ENCODE peak calls at places on chromosome 13, in nine cellular contexts. V, W, E, R, P, T, K, D and H are unnamed samples. For H3K36me3 and H4K20me1, the result is how much of the 10 kb centered on the place peaks cover.

GRCh38 chr13:87821512-87821911 is 150.3 kb downstream of the SLITRK5 start:
- DNase-seq in P (no peak), V (no peak), E (no peak), K (no peak), W (no peak), T (peak), D (no peak), R (no peak), H (no peak)

GRCh38 chr13:26719356-26719945 is 41.1 kb downstream of the GPR12 start:
- DNase-seq in K (no peak), E (no peak), R (no peak), V (peak), W (peak), D (no peak), T (no peak), P (peak), H (peak)

GRCh38 chr13:113080901-113081521 is 24.6 kb upstream of the F7 start:
- DNase-seq in R (no peak), V (no peak), E (no peak), W (no peak), P (no peak), T (no peak), D (no peak), K (no peak), H (no peak)

GRCh38 chr13:27605610-27606200 is 14.6 kb downstream of the LNX2 start:
- DNase-seq in W (no peak), V (no peak), R (no peak), T (no peak), D (no peak), K (no peak), P (no peak), E (no peak), H (no peak)

GRCh38 chr13:45162194-45162593 is 38.7 kb downstream of the KCTD4 start:
- DNase-seq in D (peak), K (no peak), R (no peak), T (no peak), W (no peak), E (no peak), P (peak), V (peak), H (no peak)

GRCh38 chr13:24202215-24202614 is 41.7 kb downstream of the SPATA13 start:
- DNase-seq in P (no peak), D (no peak), R (no peak), E (no peak), T (no peak), W (no peak), K (no peak), V (no peak), H (no peak)

GRCh38 chr13:29923554-29924481 is 73.4 kb upstream of the UBL3 start:
- DNase-seq in R (peak), V (peak), W (peak), T (no peak), D (peak), E (peak), K (peak), P (peak), H (peak)

GRCh38 chr13:72293206-72293605 is 426.2 kb upstream of the DACH1 start:
- DNase-seq in K (no peak), R (no peak), D (no peak), P (peak), W (no peak), T (no peak), E (no peak), V (no peak), H (no peak)

GRCh38 chr13:66154981-66155380 is 1075.2 kb downstream of the PCDH9 start:
- DNase-seq in D (no peak), T (no peak), E (no peak), W (no peak), K (no peak), R (no peak), P (no peak), V (no peak), H (peak)

GRCh38 chr13:95834134-95834765 is 157.3 kb downstream of the DNAJC3 start:
- DNase-seq in E (peak), P (peak), V (peak), T (peak), D (peak), W (peak), K (peak), R (peak), H (peak)

GRCh38 chr13:110593430-110594130 is 21.8 kb upstream of the NAXD start:
- DNase-seq in T (peak), R (peak), K (peak), D (peak), E (peak), W (peak), P (peak), V (peak), H (peak)

GRCh38 chr13:45433381-45433790 is 15.2 kb upstream of the SLC25A30 start:
- DNase-seq in E (no peak), T (no peak), K (no peak), V (no peak), D (no peak), W (no peak), R (no peak), P (no peak), H (no peak)

GRCh38 chr13:50783066-50783465 is 60.4 kb downstream of the DLEU7 start:
- DNase-seq in T (no peak), W (no peak), V (no peak), R (no peak), D (no peak), P (no peak), E (no peak), K (no peak), H (no peak)
- TF ChIP-seq EZH2phosphoT487 in T (no peak), W (no peak), V (no peak), R (no peak), D (no peak), P (no peak), E (no peak), K (no peak), H (no peak)

GRCh38 chr13:102677122-102677521 is 17.7 kb downstream of the METTL21C start:
- DNase-seq in E (no peak), V (no peak), R (no peak), D (no peak), T (no peak), W (no peak), K (no peak), P (no peak), H (no peak)
- H3K36me3 ChIP-seq in E (under half), V (under half), R (under half), D (under half), T (under half), W (under half), K (half or more), P (under half), H (half or more)

DNA sequence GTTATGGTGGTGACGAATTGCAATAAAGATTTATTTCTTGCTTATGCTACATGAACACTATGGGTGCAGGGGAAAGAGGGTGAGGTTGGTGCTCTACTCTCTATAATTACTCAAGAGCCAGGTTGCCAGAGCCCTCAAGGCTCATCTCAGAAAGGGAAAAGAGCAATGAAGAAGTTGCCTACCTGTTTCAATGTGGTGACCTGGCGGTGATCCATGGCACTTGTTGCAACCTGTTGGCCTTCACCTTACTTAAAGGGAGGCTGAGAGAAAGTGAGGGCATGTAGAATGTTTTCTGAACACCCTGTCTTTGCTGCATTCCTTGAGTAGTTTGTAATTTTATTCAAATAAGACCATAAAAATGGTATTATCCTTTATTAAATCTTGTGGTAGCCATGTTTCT is 394.4 kb downstream of the GPC6 start:
- DNase-seq in K (no peak), E (no peak), T (no peak), P (no peak), R (no peak), W (no peak), D (no peak), V (no peak), H (no peak)
- H4K20me1 ChIP-seq in K (under half), E (under half), T (under half), P (under half), R (under half), W (under half), D (under half), V (under half), H (under half)

DNA sequence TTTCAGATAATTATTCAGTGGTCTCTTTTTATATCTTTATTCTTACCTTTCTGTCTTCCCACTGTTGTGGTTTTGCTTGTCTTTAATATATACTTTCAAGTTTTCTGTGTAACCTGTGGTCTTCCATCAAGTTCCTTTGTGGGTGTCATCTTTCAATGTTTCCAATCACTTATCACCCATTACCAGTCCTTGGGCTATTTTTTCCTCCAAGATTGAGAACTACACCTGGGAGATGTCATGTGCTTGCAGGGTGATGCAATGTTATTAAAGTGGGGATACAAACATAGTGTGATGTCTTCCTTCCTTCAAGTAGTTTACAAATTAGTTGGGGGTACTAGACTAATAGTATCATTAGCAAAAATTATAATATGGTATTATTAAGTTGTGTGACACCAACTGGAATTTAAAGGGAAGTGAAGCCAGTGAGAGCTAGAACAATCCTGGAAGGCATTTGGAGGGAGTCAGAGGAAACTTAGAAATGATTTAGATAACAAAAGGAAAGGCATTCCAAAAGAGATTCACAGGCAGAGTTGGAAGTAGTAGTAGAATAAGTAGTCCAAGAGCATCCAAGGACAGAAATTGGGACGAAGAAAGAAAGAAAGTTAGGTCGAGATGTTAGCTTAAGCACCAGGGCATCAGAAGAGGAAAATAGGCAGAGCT is 3.4 kb downstream of the FNDC3A start:
- DNase-seq in D (no peak), V (peak), W (peak), P (no peak), E (no peak), T (peak), K (no peak), R (no peak), H (peak)
- TF ChIP-seq EZH2phosphoT487 in D (no peak), V (no peak), W (no peak), P (no peak), E (no peak), T (no peak), K (no peak), R (no peak), H (no peak)

DNA sequence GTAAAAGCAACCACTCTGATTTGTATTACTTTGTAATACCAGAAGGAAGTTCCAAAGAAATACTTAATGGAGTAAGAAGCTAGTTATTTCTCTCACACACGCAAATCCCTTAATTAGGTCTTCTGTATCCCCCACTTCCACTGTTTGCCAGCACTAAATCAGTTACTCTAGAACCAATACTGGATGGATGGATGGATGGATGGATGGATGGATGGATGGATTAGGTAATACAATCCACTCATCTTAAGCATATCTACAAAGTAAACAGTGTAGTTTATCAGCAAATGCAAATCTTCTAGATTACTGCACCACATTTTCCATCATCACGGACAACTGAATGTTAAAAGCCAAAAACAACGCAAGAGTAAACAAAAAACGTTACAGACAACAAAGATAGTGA is 5.2 kb upstream of the EFNB2 start:
- DNase-seq in D (no peak), T (no peak), E (no peak), V (no peak), W (no peak), K (no peak), R (no peak), P (no peak), H (no peak)
- H3K36me3 ChIP-seq in D (under half), T (under half), E (under half), V (under half), W (under half), K (under half), R (under half), P (under half), H (under half)

GRCh38 chr13:97239306-97239705 is 17.2 kb downstream of the MBNL2 start:
- DNase-seq in E (no peak), P (no peak), D (no peak), R (no peak), T (no peak), K (no peak), W (no peak), V (no peak), H (no peak)

GRCh38 chr13:97238432-97238831 is 16.3 kb downstream of the MBNL2 start:
- DNase-seq in R (no peak), T (no peak), W (no peak), P (no peak), D (no peak), E (no peak), V (no peak), K (no peak), H (no peak)

GRCh38 chr13:97239943-97240788 is 18.0 kb downstream of the MBNL2 start:
- DNase-seq in R (no peak), T (no peak), P (no peak), E (no peak), D (peak), V (no peak), K (no peak), W (no peak), H (no peak)

GRCh38 chr13:97237388-97237787 is 15.3 kb downstream of the MBNL2 start:
- DNase-seq in P (no peak), W (no peak), D (no peak), E (no peak), T (no peak), K (no peak), V (no peak), R (no peak), H (no peak)

DNA sequence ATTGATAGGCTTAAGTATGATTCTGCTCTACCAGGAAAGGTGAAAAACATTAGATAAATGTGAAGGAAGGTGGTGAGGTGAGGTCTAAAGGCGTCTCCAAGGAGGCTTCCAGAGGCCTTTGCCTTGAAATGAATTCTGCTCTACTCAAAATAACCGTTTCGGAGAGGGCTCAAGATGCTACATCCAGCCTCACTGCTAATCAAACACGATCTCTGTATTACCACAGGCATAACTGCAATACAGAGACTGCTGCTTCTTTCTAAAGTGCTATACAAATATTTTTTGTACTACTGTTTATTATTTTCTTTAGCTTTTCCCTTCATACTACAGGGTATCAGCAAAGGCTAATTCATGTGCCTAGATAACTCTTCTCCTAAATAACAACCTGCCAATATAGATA is 16.8 kb downstream of the MBNL2 start:
- DNase-seq in P (no peak), D (no peak), W (no peak), V (no peak), T (no peak), R (no peak), E (no peak), K (no peak), H (no peak)
- H4K20me1 ChIP-seq in P (under half), D (under half), W (under half), V (under half), T (under half), R (under half), E (under half), K (under half), H (under half)

GRCh38 chr13:34078334-34078999 is 260.5 kb downstream of the RFC3 start:
- DNase-seq in V (no peak), R (no peak), P (no peak), T (no peak), K (no peak), W (peak), D (no peak), E (no peak), H (peak)

GRCh38 chr13:34076319-34076718 is 258.4 kb downstream of the RFC3 start:
- DNase-seq in W (no peak), D (no peak), P (peak), K (no peak), R (no peak), E (no peak), V (peak), T (no peak), H (no peak)

GRCh38 chr13:34076943-34077703 is 259.2 kb downstream of the RFC3 start:
- DNase-seq in P (peak), V (peak), T (peak), W (peak), D (peak), R (peak), E (peak), K (peak), H (peak)
- TF ChIP-seq EZH2phosphoT487 in P (no peak), V (no peak), T (no peak), W (no peak), D (no peak), R (no peak), E (no peak), K (no peak), H (no peak)

GRCh38 chr13:42221321-42221720 is 50.6 kb upstream of the AKAP11 start:
- DNase-seq in V (no peak), E (no peak), P (no peak), W (peak), K (no peak), T (no peak), D (no peak), R (no peak), H (no peak)

GRCh38 chr13:42219051-42219450 is 52.9 kb upstream of the AKAP11 start:
- DNase-seq in K (no peak), D (no peak), V (no peak), R (no peak), E (no peak), P (no peak), W (no peak), T (no peak), H (no peak)

GRCh38 chr13:42216422-42216735 is 55.6 kb upstream of the AKAP11 start:
- DNase-seq in T (no peak), P (no peak), V (no peak), D (no peak), R (no peak), E (no peak), K (no peak), W (no peak), H (no peak)

GRCh38 chr13:42219870-42220269 is 52.1 kb upstream of the AKAP11 start:
- DNase-seq in T (no peak), V (no peak), D (no peak), E (no peak), W (no peak), P (no peak), K (no peak), R (no peak), H (no peak)

DNA sequence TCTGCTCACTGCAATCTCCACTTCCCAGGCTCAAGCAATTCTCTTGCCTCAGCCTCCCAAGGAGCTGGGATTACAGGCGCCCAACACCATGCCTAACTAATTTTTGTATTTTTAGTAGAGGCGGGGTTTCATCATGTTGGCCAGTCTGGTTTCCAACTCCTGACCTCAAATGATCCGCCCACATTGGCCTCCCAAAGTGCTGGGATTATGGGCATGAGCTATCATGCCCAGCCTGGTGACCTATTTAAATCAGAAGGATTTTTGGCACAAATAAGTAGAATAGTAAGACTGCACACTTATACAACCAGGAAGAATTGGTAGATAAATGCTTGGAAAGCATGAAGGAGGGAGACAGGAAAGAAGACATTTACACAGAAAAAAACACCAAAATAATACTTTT is 53.4 kb upstream of the AKAP11 start:
- DNase-seq in W (no peak), P (no peak), E (no peak), R (no peak), V (peak), K (no peak), D (no peak), T (no peak), H (no peak)
- H3K36me3 ChIP-seq in W (under half), P (under half), E (under half), R (under half), V (under half), K (under half), D (under half), T (under half), H (under half)

GRCh38 chr13:100280681-100281080 is 191.8 kb downstream of the PCCA start:
- DNase-seq in K (no peak), P (no peak), D (no peak), T (no peak), W (no peak), V (peak), E (no peak), R (no peak), H (no peak)
- H4K20me1 ChIP-seq in K (under half), P (under half), D (under half), T (under half), W (under half), V (under half), E (under half), R (under half), H (under half)

GRCh38 chr13:40933508-40933907 is 85.6 kb downstream of the ELF1 start:
- DNase-seq in W (no peak), T (peak), V (no peak), D (no peak), E (no peak), P (no peak), R (no peak), K (no peak), H (peak)
- TF ChIP-seq EZH2phosphoT487 in W (no peak), T (no peak), V (no peak), D (no peak), E (no peak), P (no peak), R (no peak), K (no peak), H (no peak)